ENCODE peak calls at places on chromosomes 16 and 17, in ten cellular contexts. Y is naive thymus-derived CD8-positive, alpha-beta T cell; W is H7; M is stimulated activated CD8-positive, alpha-beta memory T cell treated with anti-CD3 and anti-CD28 coated beads, Interleukin-7, amount 100 ng/mL, for 1 hour; P is fibroblast of pulmonary artery; G is NCI-H1436; C is dorsolateral prefrontal cortex; L is stimulated activated effector memory CD8-positive, alpha-beta T cell treated with anti-CD3 and anti-CD28 coated beads, Interleukin-12 subunit alpha, Interleukin-12 subunit beta, amount 100 ng/mL, for 72 hours; J is progenitor cell of endocrine pancreas; E is brain pericyte. S is an unnamed sample.

GRCh38 chr17:45298546-45299285 is 18.1 kb downstream of the MAP3K14 start:
- DNase-seq in Y (no peak), W (no peak), M (no peak), P (no peak), G (no peak), C (no peak), L (no peak), J (no peak), E (no peak), S (no peak)

GRCh38 chr17:45299311-45299710 is 17.5 kb downstream of the MAP3K14 start:
- DNase-seq in Y (no peak), W (no peak), M (no peak), P (no peak), G (no peak), C (no peak), L (no peak), J (no peak), E (no peak), S (no peak)

GRCh38 chr16:30944352-30944751 is 4.5 kb upstream of the ORAI3 start:
- DNase-seq in Y (no peak), W (no peak), M (no peak), P (no peak), G (no peak), C (no peak), L (no peak), J (no peak), E (no peak), S (no peak)

GRCh38 chr17:45677770-45678169 is 106.3 kb upstream of the CRHR1 start:
- DNase-seq in Y (no peak), W (no peak), M (no peak), P (no peak), G (no peak), C (peak), L (no peak), J (no peak), E (no peak), S (no peak)

GRCh38 chr17:46783031-46783593 is 35.4 kb downstream of the WNT3 start:
- DNase-seq in Y (no peak), W (no peak), M (no peak), P (no peak), G (no peak), C (no peak), L (no peak), J (no peak), E (no peak), S (no peak)

GRCh38 chr17:15490634-15491261 is 23.3 kb upstream of the CDRT4 start:
- DNase-seq in Y (no peak), W (peak), M (no peak), P (peak), G (no peak), C (peak), L (no peak), J (no peak), E (no peak), S (no peak)

GRCh38 chr16:73071131-73071940 is 23.4 kb upstream of the ZFHX3 start:
- DNase-seq in Y (no peak), W (peak), M (no peak), P (peak), G (no peak), C (no peak), L (no peak), J (peak), E (no peak), S (no peak)

GRCh38 chr17:4635823-4636375 is 5.6 kb downstream of the ALOX15 start:
- DNase-seq in Y (no peak), W (no peak), M (no peak), P (no peak), G (no peak), C (no peak), L (no peak), J (no peak), E (no peak), S (no peak)

GRCh38 chr16:533391-534088 is 6.0 kb downstream of the CAPN15 start:
- DNase-seq in Y (no peak), W (peak), M (no peak), P (no peak), G (no peak), C (peak), L (no peak), J (peak), E (no peak), S (no peak)

GRCh38 chr17:31373150-31374082 is 18.1 kb upstream of the RAB11FIP4 start:
- DNase-seq in Y (peak), W (no peak), M (no peak), P (peak), G (peak), C (no peak), L (no peak), J (no peak), E (no peak), S (no peak)

GRCh38 chr17:79033741-79034501 is 10.0 kb downstream of the C1QTNF1 start:
- DNase-seq in Y (no peak), W (no peak), M (no peak), P (no peak), G (no peak), C (peak), L (no peak), J (no peak), E (peak), S (no peak)

GRCh38 chr16:62050793-62051192 is 14.6 kb upstream of the CDH8 start:
- DNase-seq in Y (no peak), W (no peak), M (no peak), P (no peak), G (no peak), C (no peak), L (no peak), J (no peak), E (no peak), S (no peak)

GRCh38 chr16:24070851-24071250 is 185.3 kb upstream of the CACNG3 start:
- DNase-seq in Y (no peak), W (peak), M (no peak), P (peak), G (peak), C (no peak), L (no peak), J (peak), E (no peak), S (no peak)

GRCh38 chr16:85275533-85276249 is 163.4 kb upstream of the CIBAR2 start:
- DNase-seq in Y (peak), W (peak), M (peak), P (peak), G (peak), C (peak), L (peak), J (peak), E (no peak), S (peak)

GRCh38 chr17:57078274-57078673 is 6.8 kb upstream of the AKAP1 start:
- DNase-seq in Y (no peak), W (no peak), M (no peak), P (no peak), G (no peak), C (no peak), L (no peak), J (no peak), E (no peak), S (no peak)

GRCh38 chr17:6421700-6422604 is 13.0 kb downstream of the AIPL1 start:
- DNase-seq in Y (peak), W (peak), M (peak), P (peak), G (peak), C (peak), L (peak), J (peak), E (no peak), S (peak)